ENCODE peak calls at places on chromosomes 6 and 20, in six cellular contexts. One of them, this sample, is unnamed.
A peak's percentile ranks its signal among the peaks of the same experiment; 100 is the strongest.

GRCh38 chr20:58713801-58714339 is 21.3 kb downstream of the NPEPL1 start:
- DNase-seq in breast epithelium: peak; percentile 12
- DNase-seq in SK-N-SH: peak; percentile 23
- DNase-seq in uterus: peak; percentile 5
- DNase-seq in lower lobe of right lung: no peak
- DNase-seq in pancreas: no peak
- DNase-seq in this sample: no peak

GRCh38 chr6:82227770-82228169 is 19.8 kb downstream of the IBTK start:
- DNase-seq in breast epithelium: no peak
- DNase-seq in SK-N-SH: no peak
- DNase-seq in uterus: no peak
- DNase-seq in lower lobe of right lung: no peak
- DNase-seq in pancreas: no peak
- DNase-seq in this sample: no peak

GRCh38 chr6:167467793-167468431 is 143.0 kb downstream of the TTLL2 start:
- DNase-seq in breast epithelium: no peak
- DNase-seq in SK-N-SH: no peak
- DNase-seq in uterus: no peak
- DNase-seq in lower lobe of right lung: no peak
- DNase-seq in pancreas: no peak
- DNase-seq in this sample: no peak

GRCh38 chr6:137237413-137238170 is 18.4 kb upstream of the IFNGR1 start:
- DNase-seq in breast epithelium: no peak
- DNase-seq in SK-N-SH: no peak
- DNase-seq in uterus: no peak
- DNase-seq in lower lobe of right lung: no peak
- DNase-seq in pancreas: no peak
- DNase-seq in this sample: no peak

GRCh38 chr6:146814148-146814750 is 215.5 kb downstream of the ADGB start:
- DNase-seq in breast epithelium: no peak
- DNase-seq in SK-N-SH: no peak
- DNase-seq in uterus: no peak
- DNase-seq in lower lobe of right lung: no peak
- DNase-seq in pancreas: no peak
- DNase-seq in this sample: no peak

GRCh38 chr6:15491255-15491985 is 171.4 kb downstream of the DTNBP1 start:
- DNase-seq in breast epithelium: peak; percentile 60
- DNase-seq in SK-N-SH: peak; percentile 70
- DNase-seq in uterus: peak; percentile 81
- DNase-seq in lower lobe of right lung: peak; percentile 72
- DNase-seq in pancreas: peak; percentile 50
- DNase-seq in this sample: peak; percentile 81

GRCh38 chr6:125749864-125750691 is 646 bp downstream of the HEY2 start:
- DNase-seq in breast epithelium: no peak
- DNase-seq in SK-N-SH: no peak
- DNase-seq in uterus: no peak
- DNase-seq in lower lobe of right lung: no peak
- DNase-seq in pancreas: no peak
- DNase-seq in this sample: peak; percentile 19

GRCh38 chr6:122845916-122846632 is 57.0 kb downstream of the SMPDL3A start:
- DNase-seq in breast epithelium: no peak
- DNase-seq in SK-N-SH: no peak
- DNase-seq in uterus: no peak
- DNase-seq in lower lobe of right lung: no peak
- DNase-seq in pancreas: no peak
- DNase-seq in this sample: no peak

GRCh38 chr20:39025883-39026282 is 63.7 kb downstream of the DHX35 start:
- DNase-seq in breast epithelium: no peak
- DNase-seq in SK-N-SH: no peak
- DNase-seq in uterus: no peak
- DNase-seq in lower lobe of right lung: no peak
- DNase-seq in pancreas: no peak
- DNase-seq in this sample: no peak

GRCh38 chr6:85449818-85450577 is at the start of gene NT5E:
- DNase-seq in breast epithelium: no peak
- DNase-seq in SK-N-SH: peak; percentile 90
- DNase-seq in uterus: peak; percentile 83
- DNase-seq in lower lobe of right lung: peak; percentile 82
- DNase-seq in pancreas: peak; percentile 31
- DNase-seq in this sample: peak; percentile 38

GRCh38 chr20:57941121-57941522 is 231.3 kb upstream of the PMEPA1 start:
- DNase-seq in breast epithelium: no peak
- DNase-seq in SK-N-SH: no peak
- DNase-seq in uterus: peak; percentile 56
- DNase-seq in lower lobe of right lung: no peak
- DNase-seq in pancreas: peak; percentile 45
- DNase-seq in this sample: no peak

GRCh38 chr20:23199356-23199755 is 113.2 kb upstream of the CD93 start:
- DNase-seq in breast epithelium: no peak
- DNase-seq in SK-N-SH: no peak
- DNase-seq in uterus: no peak
- DNase-seq in lower lobe of right lung: no peak
- DNase-seq in pancreas: no peak
- DNase-seq in this sample: no peak

GRCh38 chr6:126145386-126145785 is 159.0 kb downstream of the TRMT11 start:
- DNase-seq in breast epithelium: no peak
- DNase-seq in SK-N-SH: no peak
- DNase-seq in uterus: no peak
- DNase-seq in lower lobe of right lung: no peak
- DNase-seq in pancreas: no peak
- DNase-seq in this sample: no peak

GRCh38 chr20:48007356-48007755 is 222.1 kb upstream of the SULF2 start:
- DNase-seq in breast epithelium: no peak
- DNase-seq in SK-N-SH: no peak
- DNase-seq in uterus: no peak
- DNase-seq in lower lobe of right lung: no peak
- DNase-seq in pancreas: no peak
- DNase-seq in this sample: no peak

GRCh38 chr6:16677458-16677857 is 83.8 kb downstream of the ATXN1 start:
- DNase-seq in breast epithelium: no peak
- DNase-seq in SK-N-SH: no peak
- DNase-seq in uterus: no peak
- DNase-seq in lower lobe of right lung: no peak
- DNase-seq in pancreas: no peak
- DNase-seq in this sample: no peak
- H3K27ac ChIP-seq in breast epithelium: peak overlapping the region; percentile 68
- H3K27ac ChIP-seq in SK-N-SH: no peak overlapping the region
- H3K27ac ChIP-seq in uterus: peak overlapping the region; percentile 74
- H3K27ac ChIP-seq in lower lobe of right lung: peak overlapping the region; percentile 7
- H3K27ac ChIP-seq in pancreas: no peak overlapping the region
- H3K27ac ChIP-seq in this sample: no peak overlapping the region

DNA sequence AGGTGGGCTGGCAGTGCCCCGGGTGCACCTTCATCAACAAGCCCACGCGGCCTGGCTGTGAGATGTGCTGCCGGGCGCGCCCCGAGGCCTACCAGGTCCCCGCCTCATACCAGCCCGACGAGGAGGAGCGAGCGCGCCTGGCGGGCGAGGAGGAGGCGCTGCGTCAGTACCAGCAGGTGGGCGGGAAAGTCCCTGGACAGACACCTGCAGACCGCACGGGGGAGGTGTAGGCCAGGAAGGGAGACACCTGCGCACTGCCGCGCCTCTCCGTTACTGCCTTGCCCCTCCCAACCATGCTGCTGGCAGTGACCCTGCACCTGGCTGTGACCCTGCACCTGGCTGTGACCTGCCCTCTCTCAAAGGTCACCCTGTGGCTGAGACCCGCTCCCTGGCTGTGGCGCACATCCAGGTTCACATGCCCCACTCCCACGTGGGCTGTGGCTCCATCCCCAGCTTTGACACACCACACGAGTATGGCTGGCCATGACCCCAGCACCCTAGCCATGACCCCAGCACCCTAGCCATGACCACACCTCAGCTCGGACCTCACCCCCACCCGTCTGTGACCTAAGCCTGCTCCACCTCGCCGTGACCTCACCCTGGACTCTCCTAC is 11.6 kb downstream of the RBCK1 start:
- DNase-seq in breast epithelium: no peak
- DNase-seq in SK-N-SH: no peak
- DNase-seq in uterus: no peak
- DNase-seq in lower lobe of right lung: no peak
- DNase-seq in pancreas: no peak
- DNase-seq in this sample: no peak
- TF ChIP-seq CTCF in breast epithelium: no peak
- TF ChIP-seq CTCF in SK-N-SH: no peak
- TF ChIP-seq CTCF in uterus: no peak
- TF ChIP-seq CTCF in lower lobe of right lung: no peak
- TF ChIP-seq CTCF in pancreas: no peak
- TF ChIP-seq CTCF in this sample: no peak

GRCh38 chr6:107070686-107071085 is 42.7 kb downstream of the MTRES1 start:
- DNase-seq in breast epithelium: no peak
- DNase-seq in SK-N-SH: no peak
- DNase-seq in uterus: no peak
- DNase-seq in lower lobe of right lung: no peak
- DNase-seq in pancreas: no peak
- DNase-seq in this sample: no peak
- H3K27ac ChIP-seq in breast epithelium: no peak overlapping the region
- H3K27ac ChIP-seq in SK-N-SH: no peak overlapping the region
- H3K27ac ChIP-seq in uterus: no peak overlapping the region
- H3K27ac ChIP-seq in lower lobe of right lung: no peak overlapping the region
- H3K27ac ChIP-seq in pancreas: no peak overlapping the region
- H3K27ac ChIP-seq in this sample: no peak overlapping the region

GRCh38 chr6:96542702-96543101 is 20.2 kb upstream of the FHL5 start:
- DNase-seq in breast epithelium: no peak
- DNase-seq in SK-N-SH: no peak
- DNase-seq in uterus: no peak
- DNase-seq in lower lobe of right lung: no peak
- DNase-seq in pancreas: no peak
- DNase-seq in this sample: peak; percentile 14
- TF ChIP-seq CTCF in breast epithelium: no peak
- TF ChIP-seq CTCF in SK-N-SH: peak; percentile 54
- TF ChIP-seq CTCF in uterus: no peak
- TF ChIP-seq CTCF in lower lobe of right lung: peak; percentile 34
- TF ChIP-seq CTCF in pancreas: no peak
- TF ChIP-seq CTCF in this sample: peak; percentile 17

DNA sequence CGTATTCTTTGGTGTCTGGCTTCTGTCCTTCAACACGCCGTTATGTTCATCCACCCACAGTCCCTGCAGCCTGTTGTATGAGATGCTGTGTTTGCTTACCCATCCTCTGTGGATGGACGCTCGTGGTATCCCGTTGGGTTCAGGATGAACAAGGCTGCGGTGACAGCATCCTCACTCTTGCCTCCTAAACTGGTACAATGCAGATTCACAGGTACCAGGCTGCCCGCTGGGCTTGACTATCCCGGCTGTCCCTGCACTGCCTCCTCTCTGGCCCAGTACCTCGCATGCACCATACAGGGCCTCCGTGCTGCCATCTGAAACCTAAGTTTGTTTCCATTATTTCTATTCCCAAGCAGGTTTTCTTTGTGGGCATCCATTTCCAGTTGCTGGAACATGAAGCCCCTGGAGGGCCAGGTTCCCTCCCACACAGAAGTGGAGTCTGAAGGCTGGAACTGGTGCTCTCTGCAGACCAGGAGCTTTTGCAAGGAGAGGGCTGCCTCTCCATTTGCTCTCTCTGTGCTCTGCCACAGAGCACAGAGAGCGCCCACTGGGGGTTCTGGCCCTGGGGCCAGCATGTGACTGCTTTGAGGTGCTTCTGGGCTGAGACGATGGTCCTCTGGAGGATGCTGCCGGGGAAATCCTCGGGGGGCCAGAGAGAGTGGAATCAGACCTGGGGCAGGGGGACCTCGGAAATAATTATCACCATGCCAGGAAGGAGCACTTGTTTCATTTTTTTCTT is 364.7 kb downstream of the ZFAND3 start:
- DNase-seq in breast epithelium: no peak
- DNase-seq in SK-N-SH: no peak
- DNase-seq in uterus: no peak
- DNase-seq in lower lobe of right lung: no peak
- DNase-seq in pancreas: no peak
- DNase-seq in this sample: no peak
- H3K27ac ChIP-seq in breast epithelium: no peak overlapping the region
- H3K27ac ChIP-seq in SK-N-SH: no peak overlapping the region
- H3K27ac ChIP-seq in uterus: no peak overlapping the region
- H3K27ac ChIP-seq in lower lobe of right lung: no peak overlapping the region
- H3K27ac ChIP-seq in pancreas: no peak overlapping the region
- H3K27ac ChIP-seq in this sample: no peak overlapping the region

DNA sequence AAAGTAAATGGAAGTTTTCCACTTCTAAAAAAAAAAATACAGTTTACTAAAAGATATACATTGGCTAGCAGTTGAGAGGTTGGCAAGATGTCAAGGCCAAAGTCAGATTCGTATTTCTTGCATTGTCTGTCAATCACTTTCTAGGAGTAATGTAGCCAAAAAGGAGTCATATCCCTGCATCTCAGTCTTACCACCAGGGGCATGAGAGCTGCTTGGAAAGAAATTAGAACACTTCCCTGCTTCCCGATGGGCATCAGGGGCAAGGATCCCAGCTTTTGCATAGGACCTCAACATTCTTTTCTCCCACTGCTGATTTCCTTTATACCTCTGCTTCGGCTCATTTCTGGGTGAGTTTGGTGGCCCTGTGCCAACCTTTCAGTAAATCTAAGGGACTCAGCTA is 581.0 kb upstream of the MAP3K7 start:
- DNase-seq in breast epithelium: no peak
- DNase-seq in SK-N-SH: peak; percentile 2
- DNase-seq in uterus: no peak
- DNase-seq in lower lobe of right lung: no peak
- DNase-seq in pancreas: no peak
- DNase-seq in this sample: no peak
- TF ChIP-seq CTCF in breast epithelium: no peak
- TF ChIP-seq CTCF in SK-N-SH: peak; percentile 46
- TF ChIP-seq CTCF in uterus: no peak
- TF ChIP-seq CTCF in lower lobe of right lung: no peak
- TF ChIP-seq CTCF in pancreas: no peak
- TF ChIP-seq CTCF in this sample: peak; percentile 39

GRCh38 chr6:37276916-37277509 is 19.1 kb upstream of the TMEM217 start:
- DNase-seq in breast epithelium: no peak
- DNase-seq in SK-N-SH: no peak
- DNase-seq in uterus: no peak
- DNase-seq in lower lobe of right lung: no peak
- DNase-seq in pancreas: no peak
- DNase-seq in this sample: no peak
- H3K27ac ChIP-seq in breast epithelium: no peak overlapping the region
- H3K27ac ChIP-seq in SK-N-SH: no peak overlapping the region
- H3K27ac ChIP-seq in uterus: no peak overlapping the region
- H3K27ac ChIP-seq in lower lobe of right lung: no peak overlapping the region
- H3K27ac ChIP-seq in pancreas: no peak overlapping the region
- H3K27ac ChIP-seq in this sample: no peak overlapping the region

DNA sequence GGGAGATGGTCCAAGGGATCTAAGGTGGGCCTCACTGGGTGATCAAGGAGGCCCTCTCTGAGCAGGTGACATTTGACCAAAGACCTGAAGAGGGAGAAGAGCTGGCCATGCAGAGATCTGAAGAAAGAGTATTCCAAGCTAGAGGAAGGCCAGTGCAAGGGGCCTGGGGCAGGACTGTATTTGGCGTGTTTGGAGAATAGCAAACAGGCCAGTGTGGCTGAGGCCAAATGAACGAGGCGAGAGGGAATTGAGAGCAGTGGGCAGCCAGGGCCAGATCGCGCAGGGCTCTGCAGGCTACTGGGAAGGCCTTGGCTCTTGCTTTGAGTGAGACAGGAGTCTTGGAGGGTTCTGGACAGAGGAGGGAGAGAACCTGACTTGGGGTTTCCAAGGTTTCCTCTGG is 9.3 kb downstream of the NOL4L start:
- DNase-seq in breast epithelium: no peak
- DNase-seq in SK-N-SH: no peak
- DNase-seq in uterus: no peak
- DNase-seq in lower lobe of right lung: no peak
- DNase-seq in pancreas: no peak
- DNase-seq in this sample: no peak
- TF ChIP-seq CTCF in breast epithelium: no peak
- TF ChIP-seq CTCF in SK-N-SH: no peak
- TF ChIP-seq CTCF in uterus: no peak
- TF ChIP-seq CTCF in lower lobe of right lung: no peak
- TF ChIP-seq CTCF in pancreas: no peak
- TF ChIP-seq CTCF in this sample: no peak

This sample was measured in WERI-Rb-1.